ENCODE peak calls at places on chromosomes 16 and 17, in six cellular contexts. One of them, this sample, is unnamed.

GRCh38 chr17:15942207-15942833 is 2.6 kb upstream of the ADORA2B start:
- DNase-seq in cardiac muscle cell: no peak
- DNase-seq in GOT3: no peak
- DNase-seq in HCEC 1CT: peak
- DNase-seq in NCI-H1048: no peak
- DNase-seq in dorsolateral prefrontal cortex: no peak
- DNase-seq in this sample: no peak

GRCh38 chr17:39636927-39637736 is at the start of gene STARD3:
- DNase-seq in cardiac muscle cell: peak
- DNase-seq in GOT3: peak
- DNase-seq in HCEC 1CT: peak
- DNase-seq in NCI-H1048: peak
- DNase-seq in dorsolateral prefrontal cortex: peak
- DNase-seq in this sample: peak

GRCh38 chr16:29974291-29975133 is 844 bp downstream of the TAOK2 start:
- DNase-seq in cardiac muscle cell: peak
- DNase-seq in GOT3: no peak
- DNase-seq in HCEC 1CT: no peak
- DNase-seq in NCI-H1048: no peak
- DNase-seq in dorsolateral prefrontal cortex: no peak
- DNase-seq in this sample: peak

GRCh38 chr17:79082311-79083190 is 7.9 kb downstream of the ENGASE start:
- DNase-seq in cardiac muscle cell: peak
- DNase-seq in GOT3: no peak
- DNase-seq in HCEC 1CT: peak
- DNase-seq in NCI-H1048: no peak
- DNase-seq in dorsolateral prefrontal cortex: no peak
- DNase-seq in this sample: peak

GRCh38 chr17:66426397-66427033 is 124.1 kb downstream of the PRKCA start:
- DNase-seq in cardiac muscle cell: no peak
- DNase-seq in GOT3: no peak
- DNase-seq in HCEC 1CT: peak
- DNase-seq in NCI-H1048: no peak
- DNase-seq in dorsolateral prefrontal cortex: no peak
- DNase-seq in this sample: peak

GRCh38 chr16:17416461-17417221 is 54.1 kb downstream of the XYLT1 start:
- DNase-seq in cardiac muscle cell: peak
- DNase-seq in GOT3: no peak
- DNase-seq in HCEC 1CT: no peak
- DNase-seq in NCI-H1048: no peak
- DNase-seq in dorsolateral prefrontal cortex: no peak
- DNase-seq in this sample: no peak

GRCh38 chr16:11601911-11602310 is 15.2 kb upstream of the LITAF start:
- DNase-seq in cardiac muscle cell: no peak
- DNase-seq in GOT3: no peak
- DNase-seq in HCEC 1CT: no peak
- DNase-seq in NCI-H1048: no peak
- DNase-seq in dorsolateral prefrontal cortex: no peak
- DNase-seq in this sample: no peak

GRCh38 chr16:13307255-13307654 is 405.9 kb downstream of the SHISA9 start:
- DNase-seq in cardiac muscle cell: no peak
- DNase-seq in GOT3: no peak
- DNase-seq in HCEC 1CT: peak
- DNase-seq in NCI-H1048: no peak
- DNase-seq in dorsolateral prefrontal cortex: no peak
- DNase-seq in this sample: no peak

GRCh38 chr17:302300-302698 is 50.3 kb downstream of the RPH3AL start:
- DNase-seq in cardiac muscle cell: no peak
- DNase-seq in GOT3: no peak
- DNase-seq in HCEC 1CT: no peak
- DNase-seq in NCI-H1048: no peak
- DNase-seq in dorsolateral prefrontal cortex: no peak
- DNase-seq in this sample: no peak

GRCh38 chr17:4087911-4088693 is 54.7 kb downstream of the ZZEF1 start:
- DNase-seq in cardiac muscle cell: no peak
- DNase-seq in GOT3: no peak
- DNase-seq in HCEC 1CT: no peak
- DNase-seq in NCI-H1048: no peak
- DNase-seq in dorsolateral prefrontal cortex: no peak
- DNase-seq in this sample: no peak

GRCh38 chr17:1368588-1368987 is 31.4 kb downstream of the YWHAE start:
- DNase-seq in cardiac muscle cell: no peak
- DNase-seq in GOT3: no peak
- DNase-seq in HCEC 1CT: no peak
- DNase-seq in NCI-H1048: no peak
- DNase-seq in dorsolateral prefrontal cortex: no peak
- DNase-seq in this sample: no peak

GRCh38 chr17:40463122-40463550 is 19.9 kb downstream of the IGFBP4 start:
- DNase-seq in cardiac muscle cell: no peak
- DNase-seq in GOT3: no peak
- DNase-seq in HCEC 1CT: no peak
- DNase-seq in NCI-H1048: no peak
- DNase-seq in dorsolateral prefrontal cortex: no peak
- DNase-seq in this sample: no peak

GRCh38 chr17:44787271-44787940 is 28.6 kb downstream of the ADAM11 start:
- DNase-seq in cardiac muscle cell: no peak
- DNase-seq in GOT3: no peak
- DNase-seq in HCEC 1CT: no peak
- DNase-seq in NCI-H1048: no peak
- DNase-seq in dorsolateral prefrontal cortex: no peak
- DNase-seq in this sample: no peak

GRCh38 chr16:5367960-5368359 is 270.4 kb upstream of the EEF2KMT start:
- DNase-seq in cardiac muscle cell: no peak
- DNase-seq in GOT3: no peak
- DNase-seq in HCEC 1CT: no peak
- DNase-seq in NCI-H1048: no peak
- DNase-seq in dorsolateral prefrontal cortex: no peak
- DNase-seq in this sample: no peak

GRCh38 chr16:10577305-10578202 is 2.8 kb downstream of the EMP2 start:
- DNase-seq in cardiac muscle cell: peak
- DNase-seq in GOT3: no peak
- DNase-seq in HCEC 1CT: no peak
- DNase-seq in NCI-H1048: no peak
- DNase-seq in dorsolateral prefrontal cortex: no peak
- DNase-seq in this sample: no peak

GRCh38 chr17:69314246-69315030 is 12.5 kb downstream of the ABCA5 start:
- DNase-seq in cardiac muscle cell: no peak
- DNase-seq in GOT3: no peak
- DNase-seq in HCEC 1CT: no peak
- DNase-seq in NCI-H1048: no peak
- DNase-seq in dorsolateral prefrontal cortex: no peak
- DNase-seq in this sample: no peak

GRCh38 chr16:73747328-73747727 is 549.3 kb upstream of the PSMD7 start:
- DNase-seq in cardiac muscle cell: no peak
- DNase-seq in GOT3: no peak
- DNase-seq in HCEC 1CT: no peak
- DNase-seq in NCI-H1048: no peak
- DNase-seq in dorsolateral prefrontal cortex: no peak
- DNase-seq in this sample: no peak

GRCh38 chr17:17900615-17901520 is 64.1 kb upstream of the SREBF1 start:
- DNase-seq in cardiac muscle cell: no peak
- DNase-seq in GOT3: peak
- DNase-seq in HCEC 1CT: peak
- DNase-seq in NCI-H1048: no peak
- DNase-seq in dorsolateral prefrontal cortex: peak
- DNase-seq in this sample: no peak

GRCh38 chr17:4215882-4216411 is 47.8 kb downstream of the ANKFY1 start:
- DNase-seq in cardiac muscle cell: no peak
- DNase-seq in GOT3: no peak
- DNase-seq in HCEC 1CT: no peak
- DNase-seq in NCI-H1048: no peak
- DNase-seq in dorsolateral prefrontal cortex: no peak
- DNase-seq in this sample: no peak

GRCh38 chr17:2401426-2402221 is 764 bp upstream of the MNT start:
- DNase-seq in cardiac muscle cell: peak
- DNase-seq in GOT3: peak
- DNase-seq in HCEC 1CT: peak
- DNase-seq in NCI-H1048: peak
- DNase-seq in dorsolateral prefrontal cortex: peak
- DNase-seq in this sample: peak

GRCh38 chr16:30740364-30741251 is 7.6 kb upstream of the PHKG2 start:
- DNase-seq in cardiac muscle cell: no peak
- DNase-seq in GOT3: no peak
- DNase-seq in HCEC 1CT: peak
- DNase-seq in NCI-H1048: peak
- DNase-seq in dorsolateral prefrontal cortex: no peak
- DNase-seq in this sample: peak

GRCh38 chr17:4679652-4680051 is 24.3 kb downstream of the PELP1 start:
- DNase-seq in cardiac muscle cell: no peak
- DNase-seq in GOT3: no peak
- DNase-seq in HCEC 1CT: peak
- DNase-seq in NCI-H1048: no peak
- DNase-seq in dorsolateral prefrontal cortex: no peak
- DNase-seq in this sample: no peak

GRCh38 chr17:19237389-19238166 is 412 bp downstream of the EPN2 start:
- DNase-seq in cardiac muscle cell: peak
- DNase-seq in GOT3: no peak
- DNase-seq in HCEC 1CT: peak
- DNase-seq in NCI-H1048: no peak
- DNase-seq in dorsolateral prefrontal cortex: no peak
- DNase-seq in this sample: peak

GRCh38 chr17:59435238-59435637 is 103.8 kb downstream of the YPEL2 start:
- DNase-seq in cardiac muscle cell: no peak
- DNase-seq in GOT3: no peak
- DNase-seq in HCEC 1CT: peak
- DNase-seq in NCI-H1048: no peak
- DNase-seq in dorsolateral prefrontal cortex: no peak
- DNase-seq in this sample: no peak